ENCODE peak calls at places on chromosomes 7 and 10, in ten cellular contexts. X is T-cell; Z is OCI-M1; B is effector memory CD8-positive, alpha-beta T cell; D is A172; P is coronary artery; A is trophoblast cell; M is NCI-H1105; T is CD8-positive, alpha-beta T cell; J is stimulated activated CD8-positive, alpha-beta memory T cell treated with anti-CD3 and anti-CD28 coated beads, Interleukin-15, amount 100 ng/mL, for 24 hours. S is an unnamed sample.

GRCh38 chr10:110494532-110494931 is 3.2 kb upstream of the DUSP5 start:
- DNase-seq in Z (no peak), X (no peak), P (no peak), M (no peak), T (no peak), D (no peak), B (no peak), A (no peak), J (no peak), S (no peak)

GRCh38 chr10:103102195-103102594 is 90.9 kb downstream of the NT5C2 start:
- DNase-seq in A (no peak), P (no peak), J (no peak), T (no peak), B (no peak), Z (no peak), X (no peak), M (no peak), D (no peak), S (no peak)

GRCh38 chr7:3134715-3135114 is 91.0 kb upstream of the CARD11 start:
- DNase-seq in D (peak), T (no peak), Z (no peak), J (no peak), M (no peak), X (no peak), A (no peak), P (no peak), B (no peak), S (no peak)

GRCh38 chr7:76166404-76167255 is 35.1 kb upstream of the SRRM3 start:
- DNase-seq in P (peak), T (peak), D (peak), Z (peak), J (peak), X (peak), A (peak), B (peak), M (peak), S (peak)

GRCh38 chr10:104337527-104337984 is 709 bp downstream of the ITPRIP start:
- DNase-seq in T (no peak), J (no peak), Z (peak), D (peak), X (no peak), B (no peak), P (peak), M (no peak), A (peak), S (no peak)

GRCh38 chr10:132297521-132297920 is 10.2 kb downstream of the STK32C start:
- DNase-seq in B (no peak), Z (no peak), D (no peak), J (no peak), A (no peak), T (no peak), M (peak), X (no peak), P (no peak), S (no peak)

GRCh38 chr7:146655928-146656797 is 539.6 kb downstream of the CNTNAP2 start:
- DNase-seq in D (peak), P (no peak), J (no peak), A (no peak), X (no peak), T (no peak), M (peak), Z (peak), B (no peak), S (no peak)

GRCh38 chr10:70561558-70561957 is 41.0 kb downstream of the PRF1 start:
- DNase-seq in Z (no peak), P (no peak), A (no peak), X (no peak), B (no peak), J (no peak), D (no peak), M (no peak), T (no peak), S (no peak)

GRCh38 chr10:60271319-60272040 is 118.2 kb downstream of the ANK3 start:
- DNase-seq in X (no peak), P (no peak), Z (peak), J (no peak), M (no peak), D (no peak), A (no peak), T (no peak), B (no peak), S (no peak)